ENCODE peak calls at places on chromosome 16, in ten cellular contexts. One of them, this sample, is unnamed.

GRCh38 chr16:11161439-11161838 is 94.6 kb downstream of the SOCS1 start:
- DNase-seq in cardiac fibroblast: no peak
- DNase-seq in PC-3: no peak
- DNase-seq in HFF-Myc: no peak
- DNase-seq in endodermal cell: no peak
- DNase-seq in endothelial cell: no peak
- DNase-seq in psoas muscle: no peak
- DNase-seq in RWPE1: no peak
- DNase-seq in osteoblast: peak
- DNase-seq in fibroblast of lung: no peak
- DNase-seq in this sample: no peak

GRCh38 chr16:73050115-73051099 is 2.5 kb upstream of the ZFHX3 start:
- DNase-seq in PC-3: no peak
- DNase-seq in cardiac fibroblast: no peak
- DNase-seq in RWPE1: no peak
- DNase-seq in fibroblast of lung: no peak
- DNase-seq in HFF-Myc: no peak
- DNase-seq in endothelial cell: no peak
- DNase-seq in psoas muscle: no peak
- DNase-seq in osteoblast: peak
- DNase-seq in endodermal cell: no peak
- DNase-seq in this sample: no peak

GRCh38 chr16:24116989-24117388 is 139.1 kb upstream of the CACNG3 start:
- DNase-seq in psoas muscle: no peak
- DNase-seq in RWPE1: no peak
- DNase-seq in endothelial cell: no peak
- DNase-seq in PC-3: no peak
- DNase-seq in cardiac fibroblast: no peak
- DNase-seq in osteoblast: no peak
- DNase-seq in HFF-Myc: no peak
- DNase-seq in endodermal cell: peak
- DNase-seq in fibroblast of lung: no peak
- DNase-seq in this sample: no peak

GRCh38 chr16:8568231-8568617 is 22.1 kb downstream of the TMEM114 start:
- DNase-seq in HFF-Myc: no peak
- DNase-seq in endothelial cell: no peak
- DNase-seq in cardiac fibroblast: no peak
- DNase-seq in RWPE1: no peak
- DNase-seq in psoas muscle: no peak
- DNase-seq in osteoblast: no peak
- DNase-seq in endodermal cell: no peak
- DNase-seq in fibroblast of lung: peak
- DNase-seq in PC-3: no peak
- DNase-seq in this sample: no peak

GRCh38 chr16:29757950-29758466 is 12.2 kb upstream of the C16orf54 start:
- DNase-seq in psoas muscle: no peak
- DNase-seq in osteoblast: peak
- DNase-seq in endothelial cell: no peak
- DNase-seq in fibroblast of lung: peak
- DNase-seq in PC-3: no peak
- DNase-seq in cardiac fibroblast: peak
- DNase-seq in HFF-Myc: no peak
- DNase-seq in RWPE1: no peak
- DNase-seq in endodermal cell: no peak
- DNase-seq in this sample: no peak

GRCh38 chr16:31476305-31477219 is 4.6 kb downstream of the TGFB1I1 start:
- DNase-seq in endodermal cell: peak
- DNase-seq in psoas muscle: peak
- DNase-seq in fibroblast of lung: no peak
- DNase-seq in RWPE1: no peak
- DNase-seq in PC-3: no peak
- DNase-seq in osteoblast: peak
- DNase-seq in cardiac fibroblast: no peak
- DNase-seq in endothelial cell: peak
- DNase-seq in HFF-Myc: no peak
- DNase-seq in this sample: peak

GRCh38 chr16:84080378-84080777 is 36.4 kb downstream of the MBTPS1 start:
- DNase-seq in osteoblast: peak
- DNase-seq in cardiac fibroblast: no peak
- DNase-seq in PC-3: no peak
- DNase-seq in RWPE1: no peak
- DNase-seq in psoas muscle: peak
- DNase-seq in endodermal cell: no peak
- DNase-seq in fibroblast of lung: no peak
- DNase-seq in HFF-Myc: no peak
- DNase-seq in endothelial cell: no peak
- DNase-seq in this sample: no peak

GRCh38 chr16:19499006-19499405 is 22.9 kb downstream of the GDE1 start:
- DNase-seq in cardiac fibroblast: no peak
- DNase-seq in HFF-Myc: no peak
- DNase-seq in RWPE1: no peak
- DNase-seq in endodermal cell: peak
- DNase-seq in PC-3: peak
- DNase-seq in endothelial cell: no peak
- DNase-seq in osteoblast: no peak
- DNase-seq in fibroblast of lung: no peak
- DNase-seq in psoas muscle: no peak
- DNase-seq in this sample: no peak

GRCh38 chr16:11208916-11209665 is 46.9 kb downstream of the SOCS1 start:
- DNase-seq in cardiac fibroblast: no peak
- DNase-seq in endodermal cell: no peak
- DNase-seq in PC-3: no peak
- DNase-seq in osteoblast: peak
- DNase-seq in HFF-Myc: no peak
- DNase-seq in endothelial cell: no peak
- DNase-seq in psoas muscle: no peak
- DNase-seq in RWPE1: peak
- DNase-seq in fibroblast of lung: no peak
- DNase-seq in this sample: no peak

GRCh38 chr16:54846761-54847160 is 83.9 kb upstream of the IRX5 start:
- DNase-seq in fibroblast of lung: peak
- DNase-seq in HFF-Myc: no peak
- DNase-seq in endothelial cell: no peak
- DNase-seq in RWPE1: peak
- DNase-seq in psoas muscle: no peak
- DNase-seq in PC-3: peak
- DNase-seq in osteoblast: no peak
- DNase-seq in endodermal cell: no peak
- DNase-seq in cardiac fibroblast: no peak
- DNase-seq in this sample: no peak

GRCh38 chr16:14011846-14012245 is 59.3 kb upstream of the MRTFB start:
- DNase-seq in osteoblast: no peak
- DNase-seq in HFF-Myc: no peak
- DNase-seq in endothelial cell: no peak
- DNase-seq in fibroblast of lung: no peak
- DNase-seq in endodermal cell: no peak
- DNase-seq in PC-3: no peak
- DNase-seq in cardiac fibroblast: no peak
- DNase-seq in psoas muscle: no peak
- DNase-seq in RWPE1: no peak
- DNase-seq in this sample: no peak

GRCh38 chr16:70460737-70461261 is 6.4 kb downstream of the FCSK start:
- DNase-seq in cardiac fibroblast: peak
- DNase-seq in endodermal cell: peak
- DNase-seq in HFF-Myc: no peak
- DNase-seq in fibroblast of lung: no peak
- DNase-seq in osteoblast: peak
- DNase-seq in RWPE1: no peak
- DNase-seq in PC-3: no peak
- DNase-seq in psoas muscle: no peak
- DNase-seq in endothelial cell: no peak
- DNase-seq in this sample: no peak

GRCh38 chr16:31875112-31875803 is 1.7 kb downstream of the ZNF267 start:
- DNase-seq in HFF-Myc: no peak
- DNase-seq in endothelial cell: no peak
- DNase-seq in psoas muscle: no peak
- DNase-seq in PC-3: peak
- DNase-seq in RWPE1: no peak
- DNase-seq in osteoblast: peak
- DNase-seq in fibroblast of lung: peak
- DNase-seq in cardiac fibroblast: peak
- DNase-seq in endodermal cell: no peak
- DNase-seq in this sample: no peak

GRCh38 chr16:67666032-67666537 is 465 bp downstream of the ENKD1 start:
- DNase-seq in cardiac fibroblast: peak
- DNase-seq in psoas muscle: peak
- DNase-seq in fibroblast of lung: no peak
- DNase-seq in endodermal cell: peak
- DNase-seq in endothelial cell: peak
- DNase-seq in PC-3: no peak
- DNase-seq in osteoblast: peak
- DNase-seq in RWPE1: no peak
- DNase-seq in HFF-Myc: no peak
- DNase-seq in this sample: no peak

GRCh38 chr16:7397901-7398300 is 65.3 kb downstream of the RBFOX1 start:
- DNase-seq in cardiac fibroblast: no peak
- DNase-seq in HFF-Myc: no peak
- DNase-seq in osteoblast: no peak
- DNase-seq in endodermal cell: no peak
- DNase-seq in psoas muscle: no peak
- DNase-seq in RWPE1: no peak
- DNase-seq in endothelial cell: no peak
- DNase-seq in PC-3: no peak
- DNase-seq in fibroblast of lung: peak
- DNase-seq in this sample: no peak

GRCh38 chr16:3017806-3018506 is at the start of gene CLDN6:
- DNase-seq in RWPE1: no peak
- DNase-seq in psoas muscle: no peak
- DNase-seq in fibroblast of lung: no peak
- DNase-seq in endodermal cell: peak
- DNase-seq in endothelial cell: peak
- DNase-seq in cardiac fibroblast: no peak
- DNase-seq in HFF-Myc: no peak
- DNase-seq in osteoblast: no peak
- DNase-seq in PC-3: no peak
- DNase-seq in this sample: peak
- TF ChIP-seq CTCF in RWPE1: no peak
- TF ChIP-seq CTCF in psoas muscle: peak
- TF ChIP-seq CTCF in fibroblast of lung: peak
- TF ChIP-seq CTCF in endodermal cell: peak
- TF ChIP-seq CTCF in endothelial cell: peak
- TF ChIP-seq CTCF in cardiac fibroblast: peak
- TF ChIP-seq CTCF in HFF-Myc: peak
- TF ChIP-seq CTCF in osteoblast: no peak
- TF ChIP-seq CTCF in PC-3: peak
- TF ChIP-seq CTCF in this sample: peak

DNA sequence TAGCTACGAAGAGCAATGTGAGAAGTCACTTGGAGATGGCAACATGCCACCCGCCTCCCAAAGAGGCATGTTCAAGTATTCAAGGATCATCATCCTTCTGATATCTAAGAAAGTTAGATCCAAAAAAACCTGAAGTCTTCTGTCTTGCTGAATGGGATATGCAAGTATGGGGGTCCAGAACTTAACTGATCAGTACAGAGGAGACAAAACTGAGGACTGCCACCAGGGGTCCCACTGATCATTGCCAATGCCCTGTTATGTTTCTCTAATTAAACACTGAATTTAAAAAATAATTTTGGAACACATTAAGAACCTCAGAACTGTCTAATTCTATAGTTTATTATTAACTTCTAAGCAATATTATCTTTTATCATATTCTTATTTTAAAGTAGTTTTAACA is 99.7 kb downstream of the CDH8 start:
- DNase-seq in HFF-Myc: no peak
- DNase-seq in psoas muscle: no peak
- DNase-seq in endothelial cell: peak
- DNase-seq in osteoblast: no peak
- DNase-seq in endodermal cell: peak
- DNase-seq in cardiac fibroblast: no peak
- DNase-seq in fibroblast of lung: no peak
- DNase-seq in RWPE1: no peak
- DNase-seq in PC-3: peak
- DNase-seq in this sample: no peak
- TF ChIP-seq CTCF in HFF-Myc: no peak
- TF ChIP-seq CTCF in psoas muscle: no peak
- TF ChIP-seq CTCF in endothelial cell: peak
- TF ChIP-seq CTCF in osteoblast: no peak
- TF ChIP-seq CTCF in endodermal cell: peak
- TF ChIP-seq CTCF in cardiac fibroblast: peak
- TF ChIP-seq CTCF in fibroblast of lung: no peak
- TF ChIP-seq CTCF in RWPE1: no peak
- TF ChIP-seq CTCF in PC-3: peak
- TF ChIP-seq CTCF in this sample: peak

GRCh38 chr16:1280783-1281182 is 24.9 kb downstream of the TPSD1 start:
- DNase-seq in endodermal cell: no peak
- DNase-seq in endothelial cell: no peak
- DNase-seq in psoas muscle: no peak
- DNase-seq in RWPE1: no peak
- DNase-seq in osteoblast: peak
- DNase-seq in cardiac fibroblast: no peak
- DNase-seq in fibroblast of lung: no peak
- DNase-seq in HFF-Myc: no peak
- DNase-seq in PC-3: no peak
- DNase-seq in this sample: no peak

GRCh38 chr16:1283996-1284592 is 25.3 kb upstream of the UBE2I start:
- DNase-seq in RWPE1: no peak
- DNase-seq in HFF-Myc: no peak
- DNase-seq in endodermal cell: no peak
- DNase-seq in fibroblast of lung: no peak
- DNase-seq in cardiac fibroblast: no peak
- DNase-seq in PC-3: no peak
- DNase-seq in psoas muscle: no peak
- DNase-seq in osteoblast: peak
- DNase-seq in endothelial cell: no peak
- DNase-seq in this sample: no peak

GRCh38 chr16:1281517-1281916 is 25.6 kb downstream of the TPSD1 start:
- DNase-seq in cardiac fibroblast: no peak
- DNase-seq in PC-3: no peak
- DNase-seq in endodermal cell: no peak
- DNase-seq in osteoblast: peak
- DNase-seq in RWPE1: no peak
- DNase-seq in HFF-Myc: no peak
- DNase-seq in endothelial cell: no peak
- DNase-seq in fibroblast of lung: no peak
- DNase-seq in psoas muscle: no peak
- DNase-seq in this sample: no peak

GRCh38 chr16:1283296-1283695 is 26.1 kb upstream of the UBE2I start:
- DNase-seq in fibroblast of lung: no peak
- DNase-seq in cardiac fibroblast: no peak
- DNase-seq in endodermal cell: no peak
- DNase-seq in HFF-Myc: no peak
- DNase-seq in psoas muscle: no peak
- DNase-seq in osteoblast: peak
- DNase-seq in endothelial cell: no peak
- DNase-seq in RWPE1: no peak
- DNase-seq in PC-3: no peak
- DNase-seq in this sample: no peak

GRCh38 chr16:1282275-1282995 is 26.6 kb downstream of the TPSD1 start:
- DNase-seq in HFF-Myc: no peak
- DNase-seq in cardiac fibroblast: no peak
- DNase-seq in endothelial cell: no peak
- DNase-seq in endodermal cell: no peak
- DNase-seq in fibroblast of lung: no peak
- DNase-seq in RWPE1: no peak
- DNase-seq in PC-3: no peak
- DNase-seq in psoas muscle: no peak
- DNase-seq in osteoblast: peak
- DNase-seq in this sample: no peak
- TF ChIP-seq CTCF in HFF-Myc: no peak
- TF ChIP-seq CTCF in cardiac fibroblast: no peak
- TF ChIP-seq CTCF in endothelial cell: no peak
- TF ChIP-seq CTCF in endodermal cell: no peak
- TF ChIP-seq CTCF in fibroblast of lung: no peak
- TF ChIP-seq CTCF in RWPE1: no peak
- TF ChIP-seq CTCF in PC-3: no peak
- TF ChIP-seq CTCF in psoas muscle: no peak
- TF ChIP-seq CTCF in osteoblast: no peak
- TF ChIP-seq CTCF in this sample: no peak

GRCh38 chr16:576823-577201 is 7.0 kb downstream of the PIGQ start:
- DNase-seq in cardiac fibroblast: no peak
- DNase-seq in osteoblast: no peak
- DNase-seq in RWPE1: no peak
- DNase-seq in HFF-Myc: no peak
- DNase-seq in fibroblast of lung: no peak
- DNase-seq in PC-3: no peak
- DNase-seq in endothelial cell: no peak
- DNase-seq in psoas muscle: no peak
- DNase-seq in endodermal cell: peak
- DNase-seq in this sample: no peak
- TF ChIP-seq CTCF in cardiac fibroblast: no peak
- TF ChIP-seq CTCF in osteoblast: no peak
- TF ChIP-seq CTCF in RWPE1: no peak
- TF ChIP-seq CTCF in HFF-Myc: no peak
- TF ChIP-seq CTCF in fibroblast of lung: no peak
- TF ChIP-seq CTCF in PC-3: no peak
- TF ChIP-seq CTCF in endothelial cell: no peak
- TF ChIP-seq CTCF in psoas muscle: no peak
- TF ChIP-seq CTCF in endodermal cell: peak
- TF ChIP-seq CTCF in this sample: peak

This sample was measured in progenitor cell of endocrine pancreas.